ENCODE peak calls at places on chromosomes 11 and 22, in six cellular contexts. W, R, L, T, K and A are unnamed samples.

GRCh38 chr11:131460931-131461330 is 90.5 kb downstream of the NTM start:
- DNase-seq in W (no peak), R (no peak), L (no peak), T (no peak), K (no peak), A (no peak)

GRCh38 chr11:17013548-17014320 is 480 bp downstream of the PLEKHA7 start:
- DNase-seq in W (no peak), R (no peak), L (peak; percentile 61), T (peak; percentile 18), K (no peak), A (no peak)

GRCh38 chr11:61542024-61542461 is 33.5 kb downstream of the LRRC10B start:
- DNase-seq in W (no peak), R (no peak), L (peak; percentile 60), T (no peak), K (no peak), A (no peak)

GRCh38 chr22:47392054-47392347 is 629.6 kb downstream of the TBC1D22A start:
- DNase-seq in W (no peak), R (no peak), L (no peak), T (no peak), K (no peak), A (no peak)

GRCh38 chr11:1750840-1751520 is 585 bp upstream of the IFITM10 start:
- DNase-seq in W (no peak), R (no peak), L (no peak), T (no peak), K (peak; percentile 58), A (no peak)

GRCh38 chr11:15073361-15074205 is at the start of gene CALCB:
- DNase-seq in W (no peak), R (no peak), L (no peak), T (no peak), K (peak; percentile 44), A (no peak)

GRCh38 chr22:43474161-43475101 is 62.6 kb downstream of the MPPED1 start:
- DNase-seq in W (no peak), R (no peak), L (no peak), T (no peak), K (no peak), A (no peak)

GRCh38 chr22:35229865-35230264 is 27.4 kb upstream of the HMGXB4 start:
- DNase-seq in W (no peak), R (no peak), L (peak; percentile 65), T (no peak), K (no peak), A (no peak)

GRCh38 chr22:30314918-30315317 is 11.8 kb downstream of the TBC1D10A start:
- DNase-seq in W (no peak), R (no peak), L (no peak), T (peak; percentile 52), K (peak; percentile 38), A (peak; percentile 61)

GRCh38 chr22:40498454-40499186 is 128.2 kb downstream of the SGSM3 start:
- DNase-seq in W (no peak), R (no peak), L (no peak), T (no peak), K (no peak), A (peak; percentile 21)

GRCh38 chr22:45537734-45538181 is 35.1 kb downstream of the FBLN1 start:
- DNase-seq in W (no peak), R (peak; percentile 46), L (no peak), T (no peak), K (peak; percentile 84), A (no peak)

GRCh38 chr11:132576706-132577105 is 955.6 kb downstream of the OPCML start:
- DNase-seq in W (no peak), R (no peak), L (no peak), T (no peak), K (no peak), A (no peak)

GRCh38 chr11:111521132-111521531 is 6.6 kb downstream of the HOATZ start:
- DNase-seq in W (no peak), R (no peak), L (no peak), T (no peak), K (no peak), A (no peak)

GRCh38 chr11:18669211-18669593 is 29.4 kb upstream of the TMEM86A start:
- DNase-seq in W (no peak), R (no peak), L (no peak), T (no peak), K (no peak), A (no peak)

GRCh38 chr11:1341928-1342524 is 32.6 kb upstream of the TOLLIP start:
- DNase-seq in W (no peak), R (no peak), L (no peak), T (no peak), K (no peak), A (no peak)

GRCh38 chr11:88175707-88176066 is 444 bp upstream of the RAB38 start:
- DNase-seq in W (no peak), R (no peak), L (no peak), T (no peak), K (peak; percentile 35), A (no peak)

GRCh38 chr11:64206457-64207246 is at the start of gene FERMT3:
- DNase-seq in W (peak; percentile 90), R (peak; percentile 72), L (no peak), T (peak; percentile 56), K (peak; percentile 88), A (no peak)